ENCODE peak calls at places on chromosomes 4 and X, in eight cellular contexts. X is left ventricle myocardium inferior, U is foreskin fibroblast, C is IMR-90, K is astrocyte of the spinal cord, H is psoas muscle, Q is upper lobe of right lung, W is retinal pigment epithelial cell. Z is an unnamed sample.

GRCh38 chr4:165684177-165684870 is 188.7 kb upstream of the TLL1 start:
- DNase-seq in K (peak), H (no peak), X (no peak), U (peak), C (no peak), W (no peak), Q (no peak), Z (peak)

GRCh38 chrX:153882086-153882498 is 3.9 kb downstream of the L1CAM start:
- DNase-seq in W (no peak), K (no peak), C (peak), U (peak), X (no peak), Q (no peak), H (no peak), Z (no peak)

GRCh38 chrX:152601848-152602616 is 35.7 kb upstream of the GABRQ start:
- DNase-seq in Q (no peak), X (no peak), U (no peak), K (peak), H (no peak), C (no peak), W (peak), Z (peak)

GRCh38 chr4:31194823-31195222 is 474.7 kb downstream of the PCDH7 start:
- DNase-seq in C (no peak), X (no peak), U (no peak), Q (no peak), W (no peak), K (no peak), H (no peak), Z (no peak)

GRCh38 chr4:67624939-67625338 is 66.4 kb downstream of the STAP1 start:
- DNase-seq in X (no peak), Q (no peak), K (no peak), C (no peak), U (no peak), W (no peak), H (no peak), Z (no peak)

GRCh38 chr4:52750819-52751348 is 341 bp downstream of the ERVMER34-1 start:
- DNase-seq in H (peak), U (peak), X (no peak), C (no peak), Q (peak), W (no peak), K (no peak), Z (peak)

GRCh38 chrX:12975670-12975965 is 708 bp downstream of the TMSB4X start:
- DNase-seq in H (peak), C (no peak), X (peak), U (no peak), K (no peak), Q (peak), W (no peak), Z (no peak)

GRCh38 chr4:112604590-112604989 is 32.1 kb downstream of the ZGRF1 start:
- DNase-seq in X (no peak), C (peak), U (peak), W (no peak), H (no peak), Q (no peak), K (peak), Z (peak)

GRCh38 chr4:79087091-79087490 is 147.9 kb upstream of the PAQR3 start:
- DNase-seq in C (no peak), U (no peak), K (no peak), Q (no peak), X (no peak), H (no peak), W (no peak), Z (no peak)

GRCh38 chr4:54840992-54841768 is 183.4 kb downstream of the KIT start:
- DNase-seq in H (no peak), W (no peak), X (no peak), U (peak), Q (no peak), C (peak), K (peak), Z (peak)

GRCh38 chr4:22474636-22475310 is 41.1 kb downstream of the ADGRA3 start:
- DNase-seq in K (peak), W (no peak), H (no peak), U (peak), X (no peak), C (peak), Q (no peak), Z (peak)

GRCh38 chrX:134186362-134187121 is 50.4 kb upstream of the CCDC160 start:
- DNase-seq in U (no peak), X (no peak), H (no peak), Q (no peak), W (no peak), C (no peak), K (no peak), Z (peak)

GRCh38 chrX:38426785-38427184 is 74.4 kb downstream of the OTC start:
- DNase-seq in H (no peak), U (no peak), C (no peak), X (no peak), Q (no peak), W (peak), K (no peak), Z (peak)

GRCh38 chr4:113513376-113513775 is 248.2 kb downstream of the CAMK2D start:
- DNase-seq in X (no peak), K (no peak), W (no peak), H (no peak), U (no peak), C (no peak), Q (no peak), Z (no peak)

GRCh38 chrX:132488092-132488749 is 617 bp downstream of the MBNL3 start:
- DNase-seq in K (peak), W (no peak), H (no peak), Q (no peak), X (no peak), C (peak), U (peak), Z (peak)

GRCh38 chr4:163673848-163674702 is 179.6 kb downstream of the TMA16 start:
- DNase-seq in K (no peak), C (no peak), H (no peak), X (no peak), W (no peak), U (no peak), Q (no peak), Z (no peak)

GRCh38 chr4:159051245-159052071 is 51.4 kb upstream of the RAPGEF2 start:
- DNase-seq in K (no peak), U (peak), H (no peak), C (no peak), X (no peak), Q (no peak), W (no peak), Z (no peak)

GRCh38 chr4:159048166-159048886 is 54.6 kb upstream of the RAPGEF2 start:
- DNase-seq in C (peak), H (peak), K (peak), X (peak), W (peak), Q (peak), U (peak), Z (peak)

GRCh38 chr4:159052315-159052714 is 50.6 kb upstream of the RAPGEF2 start:
- DNase-seq in U (no peak), Q (no peak), H (no peak), W (no peak), X (no peak), C (no peak), K (no peak), Z (no peak)

GRCh38 chr4:159047478-159048165 is 55.3 kb upstream of the RAPGEF2 start:
- DNase-seq in H (no peak), W (no peak), X (no peak), C (peak), U (peak), K (no peak), Q (no peak), Z (peak)

GRCh38 chr4:159049780-159050375 is 53.0 kb upstream of the RAPGEF2 start:
- DNase-seq in W (no peak), H (no peak), X (no peak), C (no peak), K (no peak), Q (no peak), U (no peak), Z (no peak)
- H3K4me3 ChIP-seq in W (no peak), H (no peak), X (no peak), C (no peak), K (no peak), Q (no peak), U (no peak), Z (no peak)

GRCh38 chr4:104416725-104417363 is 77.8 kb downstream of the CXXC4 start:
- DNase-seq in H (no peak), X (no peak), K (no peak), C (no peak), U (no peak), Q (no peak), W (no peak), Z (no peak)
- H3K4me3 ChIP-seq in H (no peak), X (no peak), K (no peak), C (no peak), U (no peak), Q (no peak), W (no peak), Z (no peak)

GRCh38 chrX:66046612-66047235 is 6.8 kb upstream of the VSIG4 start:
- DNase-seq in U (no peak), K (no peak), Q (no peak), X (no peak), H (no peak), C (no peak), W (no peak), Z (no peak)
- H3K4me3 ChIP-seq in U (no peak), K (no peak), Q (no peak), X (no peak), H (no peak), C (no peak), W (no peak), Z (no peak)

GRCh38 chrX:39853417-39853816 is 244.3 kb downstream of the BCOR start:
- DNase-seq in C (no peak), Q (no peak), U (no peak), K (no peak), W (no peak), H (no peak), X (no peak), Z (no peak)
- H3K4me3 ChIP-seq in C (no peak), Q (no peak), U (no peak), K (no peak), W (no peak), H (no peak), X (no peak), Z (no peak)

DNA sequence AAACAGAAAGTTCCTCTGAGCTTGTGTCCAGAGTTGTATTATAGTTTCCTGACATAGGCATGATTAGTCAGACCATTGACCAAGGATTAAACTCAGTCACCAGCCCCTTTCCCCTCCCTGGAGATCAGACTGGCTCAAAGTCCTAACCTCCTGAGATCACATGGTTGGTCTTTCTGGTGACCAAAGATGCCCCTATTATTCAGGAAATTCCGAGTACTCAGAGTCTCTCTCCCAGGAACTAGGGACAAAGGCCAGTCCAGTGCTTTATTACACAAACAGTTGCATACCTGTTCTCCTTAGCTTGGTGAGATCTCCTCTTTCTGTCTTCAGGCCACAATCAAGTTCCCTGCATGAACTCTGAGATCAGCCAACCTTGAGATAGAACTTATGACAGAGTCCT is 14.5 kb upstream of the ENPP6 start:
- DNase-seq in K (no peak), C (no peak), U (no peak), Q (no peak), X (no peak), W (peak), H (no peak), Z (no peak)
- H3K4me3 ChIP-seq in K (no peak), C (no peak), U (no peak), Q (no peak), X (no peak), W (no peak), H (no peak), Z (no peak)

DNA sequence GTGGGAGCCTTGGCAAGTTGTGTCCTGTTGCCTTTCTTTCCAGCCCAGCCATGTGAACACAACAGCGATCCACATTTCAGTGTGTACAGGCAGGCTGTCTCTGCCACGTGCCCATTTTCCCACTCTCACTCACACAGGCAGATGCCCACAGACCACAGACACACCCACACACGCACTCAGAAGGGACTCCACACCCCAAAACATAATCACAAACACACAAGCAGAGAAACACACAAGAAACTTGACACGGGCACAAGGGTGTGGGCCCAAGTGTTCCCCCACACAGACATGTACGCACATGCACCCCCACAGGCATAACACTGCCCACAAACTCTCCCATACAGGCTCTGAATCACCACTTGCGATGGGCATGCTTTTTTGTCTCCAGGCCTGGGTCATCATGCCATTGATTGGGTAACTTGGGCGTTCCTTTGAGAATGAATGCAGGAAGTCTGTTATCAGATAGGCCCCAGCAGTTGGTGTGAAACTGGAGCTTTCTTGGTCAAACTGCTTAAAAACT is 84.3 kb downstream of the NBDY start:
- DNase-seq in X (no peak), C (peak), H (no peak), K (no peak), U (peak), Q (no peak), W (no peak), Z (peak)
- H3K4me3 ChIP-seq in X (peak), C (no peak), H (no peak), K (no peak), U (no peak), Q (no peak), W (no peak), Z (no peak)

GRCh38 chr4:148056879-148057278 is 325.0 kb downstream of the ARHGAP10 start:
- DNase-seq in W (no peak), C (peak), X (peak), Q (peak), K (peak), H (peak), U (peak), Z (peak)

GRCh38 chr4:148052448-148052847 is 320.6 kb downstream of the ARHGAP10 start:
- DNase-seq in Q (no peak), H (no peak), C (peak), W (no peak), K (no peak), U (no peak), X (no peak), Z (no peak)

GRCh38 chr4:148053298-148054003 is 321.6 kb downstream of the ARHGAP10 start:
- DNase-seq in U (no peak), W (no peak), X (peak), Q (no peak), C (peak), H (no peak), K (no peak), Z (no peak)

GRCh38 chr4:148055844-148056243 is 324.0 kb downstream of the ARHGAP10 start:
- DNase-seq in H (no peak), C (no peak), X (no peak), Q (no peak), W (no peak), U (no peak), K (no peak), Z (no peak)

DNA sequence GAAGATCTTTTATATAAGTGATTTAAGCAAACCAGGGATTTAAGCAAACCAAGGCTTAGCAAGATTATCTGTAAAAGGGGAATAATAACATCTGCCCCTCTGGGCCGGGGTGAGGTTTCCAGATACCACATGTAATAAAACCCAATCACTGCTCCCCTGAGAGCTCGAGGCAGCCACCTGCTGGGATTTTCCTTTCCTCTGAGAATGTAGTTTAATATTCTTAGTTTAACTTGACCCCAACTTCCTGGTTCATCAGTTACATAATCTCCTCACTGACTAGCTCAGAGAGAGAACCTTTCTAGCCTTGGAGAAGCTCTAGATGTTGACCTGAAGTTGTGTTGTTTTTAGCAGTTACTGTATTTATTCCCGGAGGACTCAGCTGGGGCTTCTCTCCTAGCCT is 322.4 kb downstream of the ARHGAP10 start:
- DNase-seq in X (no peak), H (no peak), U (no peak), K (peak), Q (no peak), C (no peak), W (no peak), Z (peak)
- H3K4me3 ChIP-seq in X (no peak), H (peak), U (no peak), K (no peak), Q (no peak), C (no peak), W (no peak), Z (no peak)

DNA sequence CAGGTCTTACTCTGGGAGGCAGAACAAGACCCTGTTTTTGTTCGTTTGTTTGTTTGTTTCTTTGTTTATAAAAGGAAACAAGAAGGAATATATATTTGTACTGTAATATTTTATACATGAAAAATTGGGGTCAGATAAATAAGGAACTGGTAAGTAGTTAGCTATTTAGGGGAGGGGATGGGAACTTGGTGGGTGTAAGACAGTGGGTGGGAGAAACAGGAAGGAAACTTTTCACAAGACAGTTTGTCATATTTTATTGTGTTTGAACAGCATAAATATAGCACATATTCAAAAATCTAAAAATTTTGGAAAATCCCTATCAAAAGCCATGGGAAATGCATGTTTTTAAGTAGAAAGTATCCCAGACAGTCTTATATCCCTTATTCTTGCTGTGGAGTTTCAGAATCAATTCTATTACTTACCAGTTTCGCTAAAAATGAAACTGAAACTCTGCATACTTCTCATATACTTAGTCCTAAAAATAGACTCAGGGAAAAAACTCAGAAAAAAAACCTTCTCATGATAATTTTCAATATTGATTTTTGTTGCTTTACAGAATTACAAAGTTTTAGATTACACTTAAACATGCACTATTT is 22.3 kb upstream of the RASGEF1B start:
- DNase-seq in X (no peak), K (no peak), U (no peak), W (no peak), Q (no peak), H (no peak), C (no peak), Z (no peak)
- H3K4me3 ChIP-seq in X (peak), K (no peak), U (no peak), W (no peak), Q (peak), H (peak), C (no peak), Z (no peak)

DNA sequence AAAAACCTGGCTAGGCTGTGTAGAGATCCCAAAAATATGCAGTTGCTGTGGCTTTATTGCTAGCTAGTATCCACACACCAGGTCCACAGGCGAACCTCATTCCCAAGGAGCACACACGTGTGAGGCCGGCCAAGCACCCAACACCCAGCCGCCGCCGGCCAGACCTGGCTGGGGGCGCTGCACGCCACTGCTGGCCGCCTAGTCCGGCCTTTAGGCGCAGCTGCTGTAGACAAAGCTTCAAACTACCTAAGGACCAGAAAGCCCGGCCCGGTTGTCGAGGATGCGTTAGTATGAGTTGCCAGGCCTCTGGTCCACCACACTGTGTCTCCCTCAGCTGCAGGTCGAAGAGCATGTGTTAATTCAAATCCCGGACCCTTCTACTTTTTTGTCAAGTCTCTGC is 3.1 kb downstream of the POU3F4 start:
- DNase-seq in W (no peak), H (no peak), C (no peak), K (peak), X (no peak), U (no peak), Q (no peak), Z (no peak)
- H3K4me3 ChIP-seq in W (no peak), H (no peak), C (no peak), K (peak), X (no peak), U (no peak), Q (no peak), Z (no peak)